ENCODE peak calls at places on chromosome 16, in ten cellular contexts. Y, A, L, I, Z, N, V, F, C and J are unnamed samples.

GRCh38 chr16:19005561-19006445 is 22.1 kb downstream of the TMC7 start:
- DNase-seq in Y (no peak), A (peak), L (no peak), I (no peak), Z (no peak), N (no peak), V (no peak), F (no peak), C (peak), J (no peak)

GRCh38 chr16:67165121-67166034 is 833 bp downstream of the HSF4 start:
- DNase-seq in Y (no peak), A (no peak), L (no peak), I (no peak), Z (no peak), N (no peak), V (no peak), F (no peak), C (no peak), J (no peak)

GRCh38 chr16:12340151-12340733 is 363.7 kb downstream of the SNX29 start:
- DNase-seq in Y (no peak), A (peak), L (peak), I (no peak), Z (peak), N (no peak), V (no peak), F (no peak), C (peak), J (peak)

GRCh38 chr16:24255446-24256352 is at the start of gene CACNG3:
- DNase-seq in Y (peak), A (peak), L (peak), I (peak), Z (peak), N (peak), V (peak), F (peak), C (peak), J (peak)

GRCh38 chr16:74836111-74836671 is 61.6 kb upstream of the FA2H start:
- DNase-seq in Y (no peak), A (no peak), L (no peak), I (no peak), Z (no peak), N (no peak), V (no peak), F (no peak), C (no peak), J (no peak)

GRCh38 chr16:70152578-70153302 is 20.8 kb upstream of the CLEC18C start:
- DNase-seq in Y (no peak), A (no peak), L (no peak), I (no peak), Z (no peak), N (no peak), V (no peak), F (no peak), C (no peak), J (peak)

GRCh38 chr16:73299349-73299748 is 251.4 kb upstream of the ZFHX3 start:
- DNase-seq in Y (no peak), A (no peak), L (no peak), I (no peak), Z (no peak), N (no peak), V (no peak), F (no peak), C (no peak), J (no peak)

GRCh38 chr16:72061564-72061963 is 1.5 kb upstream of the HPR start:
- DNase-seq in Y (no peak), A (no peak), L (no peak), I (no peak), Z (no peak), N (no peak), V (no peak), F (no peak), C (no peak), J (no peak)

GRCh38 chr16:47311738-47312505 is 148.9 kb downstream of the ITFG1 start:
- DNase-seq in Y (no peak), A (peak), L (no peak), I (no peak), Z (peak), N (no peak), V (no peak), F (no peak), C (peak), J (no peak)

GRCh38 chr16:85048921-85049562 is 21.4 kb downstream of the KIAA0513 start:
- DNase-seq in Y (no peak), A (no peak), L (no peak), I (no peak), Z (no peak), N (no peak), V (no peak), F (no peak), C (no peak), J (no peak)

GRCh38 chr16:2824626-2825025 is 5.5 kb upstream of the ZG16B start:
- DNase-seq in Y (no peak), A (no peak), L (no peak), I (no peak), Z (no peak), N (no peak), V (no peak), F (peak), C (no peak), J (no peak)

GRCh38 chr16:48291754-48292153 is 44.4 kb upstream of the ABCC11 start:
- DNase-seq in Y (no peak), A (peak), L (no peak), I (no peak), Z (no peak), N (no peak), V (no peak), F (no peak), C (no peak), J (no peak)

GRCh38 chr16:26454102-26454501 is 612.6 kb upstream of the C16orf82 start:
- DNase-seq in Y (no peak), A (no peak), L (no peak), I (no peak), Z (no peak), N (no peak), V (no peak), F (no peak), C (peak), J (no peak)

GRCh38 chr16:28935924-28936783 is 4.4 kb downstream of the CD19 start:
- DNase-seq in Y (peak), A (peak), L (peak), I (peak), Z (peak), N (peak), V (peak), F (peak), C (peak), J (peak)

GRCh38 chr16:55678061-55678935 is 22.5 kb downstream of the SLC6A2 start:
- DNase-seq in Y (no peak), A (no peak), L (no peak), I (no peak), Z (no peak), N (no peak), V (no peak), F (no peak), C (no peak), J (no peak)

GRCh38 chr16:46632778-46633733 is 11.9 kb upstream of the SHCBP1 start:
- DNase-seq in Y (no peak), A (no peak), L (no peak), I (no peak), Z (peak), N (no peak), V (no peak), F (no peak), C (no peak), J (no peak)

GRCh38 chr16:57264950-57265371 is 19.5 kb downstream of the PLLP start:
- DNase-seq in Y (no peak), A (peak), L (no peak), I (no peak), Z (no peak), N (no peak), V (no peak), F (peak), C (no peak), J (no peak)

GRCh38 chr16:16798504-16798903 is 419.6 kb downstream of the NPIPA7 start:
- DNase-seq in Y (no peak), A (no peak), L (no peak), I (no peak), Z (no peak), N (no peak), V (no peak), F (no peak), C (no peak), J (no peak)

GRCh38 chr16:81324808-81325207 is 10.0 kb downstream of the GAN start:
- DNase-seq in Y (no peak), A (peak), L (no peak), I (no peak), Z (no peak), N (no peak), V (no peak), F (no peak), C (peak), J (no peak)

GRCh38 chr16:2739555-2740435 is 12.6 kb upstream of the SRRM2 start:
- DNase-seq in Y (no peak), A (no peak), L (no peak), I (no peak), Z (no peak), N (no peak), V (no peak), F (no peak), C (no peak), J (no peak)

GRCh38 chr16:72895951-72896350 is 152.0 kb downstream of the ZFHX3 start:
- DNase-seq in Y (no peak), A (no peak), L (no peak), I (no peak), Z (no peak), N (no peak), V (no peak), F (no peak), C (no peak), J (no peak)